ENCODE peak calls at places on chromosomes 6 and 20, in nine cellular contexts. L is body of pancreas, O is heart left ventricle, G is erythroblast, V is ovary, Y is HepG2, N is prostate gland, F is sigmoid colon, R is adrenal gland. B is an unnamed sample.

GRCh38 chr20:52965380-52965779 is 6.8 kb upstream of the TSHZ2 start:
- DNase-seq in L (no peak), O (no peak), G (no peak), V (no peak), Y (no peak), N (no peak), F (no peak), R (no peak), B (no peak)

GRCh38 chr6:155142163-155142901 is 121.5 kb upstream of the CLDN20 start:
- DNase-seq in L (no peak), O (no peak), G (no peak), V (no peak), Y (no peak), N (no peak), F (no peak), R (no peak), B (no peak)

GRCh38 chr6:9657994-9658393 is 756.9 kb downstream of the TFAP2A start:
- DNase-seq in L (no peak), O (no peak), G (no peak), V (no peak), Y (no peak), N (no peak), F (no peak), R (no peak), B (no peak)

GRCh38 chr20:35992713-35993335 is 24.4 kb downstream of the CNBD2 start:
- DNase-seq in L (peak; percentile 36), O (peak; percentile 32), G (peak; percentile 56), V (peak; percentile 25), Y (peak; percentile 81), N (peak; percentile 42), F (peak; percentile 69), R (peak; percentile 48), B (peak; percentile 41)

GRCh38 chr20:32183947-32184635 is 23.5 kb downstream of the PLAGL2 start:
- DNase-seq in L (no peak), O (no peak), G (no peak), V (no peak), Y (no peak), N (no peak), F (peak; percentile 17), R (no peak), B (no peak)

GRCh38 chr20:37445041-37445440 is 76.0 kb upstream of the NNAT start:
- DNase-seq in L (no peak), O (no peak), G (no peak), V (no peak), Y (no peak), N (no peak), F (no peak), R (no peak), B (no peak)

GRCh38 chr6:11434565-11435326 is 102.8 kb upstream of the TMEM170B start:
- DNase-seq in L (peak; percentile 26), O (no peak), G (no peak), V (no peak), Y (peak; percentile 100), N (peak; percentile 64), F (no peak), R (no peak), B (peak; percentile 71)

GRCh38 chr6:132443206-132443605 is 41.9 kb upstream of the MOXD1 start:
- DNase-seq in L (no peak), O (no peak), G (no peak), V (no peak), Y (no peak), N (no peak), F (no peak), R (no peak), B (no peak)

GRCh38 chr6:123777554-123777953 is 26.1 kb upstream of the NKAIN2 start:
- DNase-seq in L (no peak), O (no peak), G (no peak), V (no peak), Y (no peak), N (no peak), F (no peak), R (no peak), B (no peak)

GRCh38 chr6:129621252-129621651 is 88.7 kb downstream of the ARHGAP18 start:
- DNase-seq in L (peak; percentile 41), O (no peak), G (peak; percentile 71), V (no peak), Y (peak; percentile 58), N (no peak), F (no peak), R (no peak), B (no peak)

GRCh38 chr6:17417817-17418216 is 24.4 kb downstream of the CAP2 start:
- DNase-seq in L (no peak), O (no peak), G (no peak), V (no peak), Y (no peak), N (no peak), F (no peak), R (no peak), B (no peak)

GRCh38 chr6:139204978-139205377 is 70.1 kb downstream of the HECA start:
- DNase-seq in L (no peak), O (no peak), G (no peak), V (no peak), Y (no peak), N (no peak), F (no peak), R (no peak), B (no peak)

GRCh38 chr20:44092551-44093248 is 94.3 kb downstream of the JPH2 start:
- DNase-seq in L (no peak), O (no peak), G (peak; percentile 30), V (no peak), Y (peak; percentile 27), N (no peak), F (peak; percentile 32), R (no peak), B (no peak)

GRCh38 chr20:44087857-44088120 is 99.2 kb downstream of the JPH2 start:
- DNase-seq in L (no peak), O (no peak), G (no peak), V (no peak), Y (no peak), N (no peak), F (peak; percentile 58), R (no peak), B (no peak)

GRCh38 chr20:44091026-44091425 is 96.0 kb downstream of the JPH2 start:
- DNase-seq in L (no peak), O (no peak), G (no peak), V (no peak), Y (no peak), N (no peak), F (peak; percentile 43), R (no peak), B (no peak)

GRCh38 chr20:44087051-44087856 is 99.7 kb downstream of the JPH2 start:
- DNase-seq in L (no peak), O (no peak), G (no peak), V (no peak), Y (no peak), N (peak; percentile 70), F (peak; percentile 62), R (no peak), B (no peak)

GRCh38 chr20:44089987-44090674 is 96.9 kb downstream of the JPH2 start:
- DNase-seq in L (peak; percentile 57), O (no peak), G (peak; percentile 33), V (no peak), Y (peak; percentile 25), N (no peak), F (peak; percentile 35), R (peak; percentile 31), B (no peak)
- TF ChIP-seq POLR2A in L (no peak), O (no peak), G (no peak), V (no peak), Y (no peak), N (no peak), F (no peak), R (no peak), B (no peak)

GRCh38 chr6:110178626-110179405 is 654 bp downstream of the WASF1 start:
- DNase-seq in L (peak; percentile 28), O (peak; percentile 42), G (peak; percentile 77), V (peak; percentile 45), Y (peak; percentile 74), N (peak; percentile 42), F (peak; percentile 74), R (peak; percentile 40), B (peak; percentile 54)

GRCh38 chr6:110181131-110182027 is 1.2 kb downstream of the CDC40 start:
- DNase-seq in L (no peak), O (no peak), G (peak; percentile 38), V (no peak), Y (no peak), N (no peak), F (no peak), R (no peak), B (no peak)

GRCh38 chr6:110183292-110183691 is 3.1 kb downstream of the CDC40 start:
- DNase-seq in L (no peak), O (no peak), G (no peak), V (no peak), Y (no peak), N (no peak), F (no peak), R (no peak), B (no peak)

GRCh38 chr6:110179406-110180227 is at the start of gene WASF1:
- DNase-seq in L (peak; percentile 93), O (peak; percentile 96), G (peak; percentile 96), V (peak; percentile 93), Y (peak; percentile 96), N (peak; percentile 94), F (peak; percentile 97), R (peak; percentile 96), B (peak; percentile 95)

DNA sequence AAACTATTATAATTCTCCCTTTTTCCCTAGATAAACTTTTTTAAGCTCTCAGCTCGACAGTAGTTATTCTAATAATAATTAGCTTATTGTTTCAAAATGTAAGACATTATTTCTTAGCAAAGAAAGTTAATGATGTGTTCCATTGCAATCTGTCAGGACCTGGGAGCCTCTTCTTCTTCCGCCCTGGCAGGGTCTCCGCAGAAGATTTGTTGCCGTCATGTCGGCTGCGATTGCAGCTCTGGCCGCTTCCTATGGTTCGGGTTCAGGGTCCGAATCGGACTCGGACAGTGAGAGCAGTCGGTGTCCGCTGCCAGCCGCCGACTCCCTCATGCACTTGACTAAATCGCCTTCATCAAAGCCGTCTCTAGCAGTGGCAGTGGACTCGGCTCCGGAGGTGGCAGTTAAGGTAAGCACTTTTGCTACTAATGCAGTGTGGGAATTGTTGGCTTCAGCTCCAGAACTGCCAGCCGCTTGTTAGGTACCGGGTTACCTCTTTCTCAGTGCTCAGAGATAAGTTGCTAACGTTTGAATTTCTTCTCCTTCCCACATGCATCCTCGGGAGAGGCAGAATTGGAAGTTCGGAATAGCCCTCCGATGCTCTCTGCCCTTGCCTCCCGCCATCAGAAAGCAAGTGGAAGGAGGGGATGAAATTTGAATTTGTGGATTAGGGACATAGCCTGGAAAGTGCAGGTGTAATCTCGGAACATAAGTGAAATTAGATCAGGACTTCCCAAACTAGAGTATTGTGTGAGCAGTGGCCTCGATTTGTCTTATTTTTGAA is at the start of gene CDC40:
- DNase-seq in L (peak; percentile 62), O (peak; percentile 68), G (peak; percentile 86), V (peak; percentile 58), Y (peak; percentile 78), N (peak; percentile 56), F (peak; percentile 79), R (peak; percentile 57), B (peak; percentile 51)
- TF ChIP-seq POLR2A in L (peak; percentile 62), O (no peak), G (peak; percentile 72), V (no peak), Y (peak; percentile 79), N (no peak), F (no peak), R (peak; percentile 60), B (no peak)

GRCh38 chr6:109455502-109456282 is at the start of gene MICAL1:
- DNase-seq in L (peak; percentile 60), O (peak; percentile 77), G (peak; percentile 79), V (peak; percentile 70), Y (peak; percentile 30), N (peak; percentile 41), F (peak; percentile 82), R (peak; percentile 51), B (peak; percentile 54)
- TF ChIP-seq POLR2A in L (peak; percentile 48), O (peak; percentile 37), G (no peak), V (no peak), Y (peak; percentile 35), N (peak; percentile 25), F (peak; percentile 14), R (peak; percentile 2), B (peak; percentile 12)

GRCh38 chr6:30614843-30615218 is 2.2 kb downstream of the PPP1R10 start:
- DNase-seq in L (peak; percentile 90), O (peak; percentile 90), G (peak; percentile 99), V (peak; percentile 87), Y (peak; percentile 99), N (peak; percentile 93), F (peak; percentile 96), R (peak; percentile 88), B (peak; percentile 67)
- TF ChIP-seq POLR2A in L (peak; percentile 81), O (peak; percentile 87), G (peak; percentile 69), V (peak; percentile 71), Y (no peak), N (peak; percentile 98), F (peak; percentile 77), R (peak; percentile 88), B (peak; percentile 88)